ENCODE peak calls at places on chromosome 20, in nine cellular contexts. G is gastrocnemius medialis, E is stomach, X is PC-3, K is RWPE1, Q is body of pancreas, W is uterus, I is H1, D is neuronal stem cell. U is an unnamed sample.

GRCh38 chr20:3846378-3846739 is 275 bp upstream of the MAVS start:
- DNase-seq in W (peak), K (no peak), I (no peak), Q (no peak), D (no peak), X (no peak), E (no peak), G (no peak), U (no peak)

GRCh38 chr20:5127204-5127858 is 523 bp downstream of the CDS2 start:
- DNase-seq in D (peak), Q (peak), I (peak), W (peak), K (peak), G (peak), E (peak), X (peak), U (peak)

GRCh38 chr20:11375368-11375767 is 542.3 kb upstream of the BTBD3 start:
- DNase-seq in W (no peak), E (no peak), G (no peak), D (no peak), I (no peak), X (no peak), Q (no peak), K (no peak), U (no peak)

GRCh38 chr20:4720121-4720976 is 1.4 kb upstream of the PRND start:
- DNase-seq in D (peak), W (peak), X (peak), Q (peak), G (peak), E (peak), I (peak), K (peak), U (no peak)

GRCh38 chr20:46985241-46985640 is 90.6 kb downstream of the EYA2 start:
- DNase-seq in Q (no peak), K (no peak), X (peak), G (no peak), W (no peak), I (no peak), E (no peak), D (no peak), U (no peak)

GRCh38 chr20:33046412-33046811 is 7.3 kb upstream of the BPIFB3 start:
- DNase-seq in Q (no peak), G (no peak), E (no peak), K (no peak), W (no peak), D (no peak), X (no peak), I (no peak), U (no peak)

GRCh38 chr20:45340236-45340847 is 7.9 kb downstream of the SDC4 start:
- DNase-seq in Q (peak), D (no peak), K (no peak), G (no peak), E (peak), I (no peak), X (no peak), W (no peak), U (no peak)

GRCh38 chr20:49325981-49326380 is 48.1 kb upstream of the ZNFX1 start:
- DNase-seq in E (no peak), D (no peak), K (no peak), Q (no peak), G (no peak), X (no peak), W (no peak), I (no peak), U (no peak)

GRCh38 chr20:52484438-52484837 is 292.9 kb upstream of the ZFP64 start:
- DNase-seq in Q (no peak), G (no peak), K (peak), I (no peak), X (no peak), D (no peak), W (no peak), E (no peak), U (no peak)

GRCh38 chr20:62524486-62524885 is 48.7 kb upstream of the GATA5 start:
- DNase-seq in W (no peak), D (no peak), X (no peak), I (no peak), Q (no peak), K (no peak), E (no peak), G (no peak), U (no peak)

GRCh38 chr20:45432294-45432693 is 16.4 kb downstream of the PIGT start:
- DNase-seq in K (no peak), X (no peak), W (no peak), E (no peak), Q (no peak), D (no peak), I (no peak), G (no peak), U (no peak)

GRCh38 chr20:54848262-54848661 is 372.9 kb downstream of the DOK5 start:
- DNase-seq in I (no peak), G (no peak), E (no peak), W (no peak), X (no peak), K (no peak), Q (no peak), D (no peak), U (no peak)

GRCh38 chr20:63116412-63117106 is 99.4 kb downstream of the YTHDF1 start:
- DNase-seq in E (no peak), Q (peak), K (peak), D (peak), G (no peak), W (no peak), X (peak), I (peak), U (peak)

DNA sequence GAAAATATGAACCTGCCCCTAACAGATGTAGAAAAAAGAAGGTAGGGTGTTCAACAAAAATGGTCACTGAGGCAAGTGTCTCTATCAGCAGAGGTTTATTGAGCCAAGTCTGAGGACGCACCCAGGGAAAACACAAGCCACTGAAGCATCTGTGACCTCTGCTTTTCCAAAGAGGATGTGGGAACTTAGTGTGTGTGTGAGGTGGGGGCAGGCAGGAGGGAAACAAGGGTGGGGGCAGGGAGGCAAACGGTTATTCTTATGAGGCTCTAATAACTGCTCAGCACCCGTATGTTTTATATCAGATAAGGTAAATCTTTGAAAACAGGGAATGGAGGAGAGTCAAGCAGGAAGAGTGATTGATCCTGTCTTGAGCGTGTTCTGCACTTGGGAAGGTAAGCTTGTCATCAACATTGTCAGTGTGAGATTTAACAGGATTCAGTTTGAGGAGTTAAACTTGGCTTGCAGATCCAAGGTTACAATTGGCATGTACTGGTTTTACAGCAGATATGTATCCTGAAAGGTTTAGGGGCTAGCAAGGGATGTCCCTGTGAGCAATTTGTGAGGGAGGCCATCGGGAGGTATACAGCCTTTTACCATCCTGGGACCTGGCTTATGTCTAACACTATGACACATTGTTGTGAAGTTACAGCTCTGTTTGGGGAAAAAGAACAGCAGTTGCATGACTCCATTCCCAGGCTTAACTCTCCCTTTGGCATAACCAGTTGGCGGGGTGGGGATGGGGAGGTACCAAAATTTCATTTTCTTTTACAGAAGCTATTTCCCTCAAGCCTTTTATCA is 33.7 kb downstream of the NINL start:
- DNase-seq in W (no peak), G (no peak), I (no peak), X (no peak), D (no peak), K (no peak), Q (no peak), E (no peak), U (no peak)
- H3K27ac ChIP-seq in W (no peak), G (no peak), I (no peak), X (no peak), D (no peak), K (no peak), Q (no peak), E (no peak), U (no peak)

DNA sequence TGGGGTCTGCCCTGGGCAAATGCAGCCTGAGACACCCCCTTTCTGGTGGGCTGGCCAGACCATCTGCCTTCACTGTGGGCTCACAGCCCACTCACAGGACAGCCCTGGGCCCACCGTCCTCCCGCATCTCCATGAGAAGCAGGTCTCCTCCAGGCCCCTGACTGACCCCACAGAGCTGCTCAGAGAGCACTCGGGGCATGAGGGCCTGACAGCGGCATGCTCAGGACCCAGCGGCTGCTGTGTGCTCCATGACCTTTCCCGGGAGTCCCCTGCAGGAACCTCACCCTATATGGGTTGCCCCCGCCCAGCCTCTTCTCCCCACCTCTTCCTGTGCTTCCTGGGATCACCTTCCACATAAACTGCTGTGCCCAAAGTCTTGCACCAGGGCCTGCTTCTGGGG is 162.4 kb upstream of the CST7 start:
- DNase-seq in D (no peak), K (no peak), Q (no peak), G (no peak), X (no peak), W (no peak), I (no peak), E (no peak), U (peak)
- H3K27ac ChIP-seq in D (no peak), K (no peak), Q (no peak), G (no peak), X (no peak), W (no peak), I (no peak), E (no peak), U (no peak)

GRCh38 chr20:38979434-38979833 is 17.3 kb downstream of the DHX35 start:
- DNase-seq in I (no peak), W (no peak), E (no peak), K (no peak), G (no peak), Q (no peak), X (no peak), D (no peak), U (no peak)
- H3K27ac ChIP-seq in I (no peak), W (no peak), E (peak), K (no peak), G (no peak), Q (no peak), X (no peak), D (no peak), U (no peak)

GRCh38 chr20:17377222-17377621 is 150.4 kb downstream of the PCSK2 start:
- DNase-seq in W (no peak), D (no peak), Q (no peak), K (no peak), G (no peak), I (no peak), E (no peak), X (no peak), U (no peak)
- H3K27ac ChIP-seq in W (no peak), D (no peak), Q (no peak), K (no peak), G (no peak), I (no peak), E (no peak), X (no peak), U (no peak)

GRCh38 chr20:37244572-37244957 is 17.0 kb downstream of the GHRH start:
- DNase-seq in Q (no peak), I (no peak), K (no peak), E (no peak), G (no peak), W (no peak), X (no peak), D (no peak), U (no peak)
- H3K27ac ChIP-seq in Q (no peak), I (peak), K (peak), E (no peak), G (peak), W (no peak), X (no peak), D (peak), U (no peak)

DNA sequence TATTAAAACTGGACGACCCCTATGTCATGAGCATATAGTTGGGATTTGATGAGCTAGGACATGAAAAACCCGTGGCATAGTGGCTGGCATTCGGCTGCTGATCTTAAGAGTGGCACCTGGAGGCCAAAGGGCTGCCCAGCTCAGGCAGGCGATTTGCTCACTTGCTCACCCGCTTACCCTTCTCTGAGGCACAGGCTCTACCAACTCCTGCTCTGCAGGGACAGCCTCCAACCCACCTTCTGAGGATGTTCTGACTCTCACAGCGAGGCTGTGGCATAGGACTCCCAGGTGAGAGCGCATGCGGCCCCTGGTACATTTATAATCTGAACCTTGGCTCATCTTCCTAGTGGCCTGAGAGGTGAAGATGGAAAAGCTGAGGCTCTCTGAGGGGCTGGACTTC is 995 bp downstream of the RSPO4 start:
- DNase-seq in E (no peak), D (no peak), G (no peak), Q (no peak), X (no peak), W (no peak), K (no peak), I (no peak), U (no peak)
- H3K27ac ChIP-seq in E (no peak), D (no peak), G (no peak), Q (no peak), X (no peak), W (no peak), K (no peak), I (no peak), U (no peak)

GRCh38 chr20:57275334-57275733 is 8.9 kb upstream of the BMP7 start:
- DNase-seq in W (no peak), I (no peak), G (no peak), X (no peak), E (no peak), D (no peak), K (no peak), Q (no peak), U (no peak)

GRCh38 chr20:57274299-57274698 is 7.9 kb upstream of the BMP7 start:
- DNase-seq in X (no peak), Q (no peak), W (no peak), G (no peak), E (no peak), K (no peak), D (no peak), I (no peak), U (no peak)

GRCh38 chr20:57274846-57275245 is 8.4 kb upstream of the BMP7 start:
- DNase-seq in D (no peak), Q (no peak), W (no peak), I (no peak), E (no peak), G (no peak), X (no peak), K (no peak), U (no peak)

GRCh38 chr20:57270204-57270937 is 3.9 kb upstream of the BMP7 start:
- DNase-seq in D (no peak), Q (no peak), K (no peak), I (no peak), W (no peak), X (no peak), E (no peak), G (no peak), U (no peak)

DNA sequence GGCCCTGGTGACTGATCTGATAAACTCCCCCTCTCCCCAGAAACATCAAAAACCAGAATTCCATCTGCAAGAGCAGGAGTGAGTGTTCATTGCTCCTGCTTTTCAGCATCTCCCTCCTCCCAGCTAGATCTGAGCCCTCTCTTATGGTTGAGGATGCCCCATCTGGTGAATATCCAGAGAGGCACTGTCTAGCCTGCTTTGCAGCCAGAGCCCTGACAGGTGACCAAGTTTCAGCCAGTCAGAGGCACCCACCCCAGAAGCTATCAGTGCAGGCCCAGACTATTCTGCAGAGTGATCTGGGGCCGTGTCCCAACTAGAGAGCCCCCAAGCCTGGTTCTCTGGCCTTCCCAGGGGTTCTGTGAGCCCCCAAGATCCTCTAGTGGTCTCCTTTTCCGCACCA is 6.4 kb upstream of the BMP7 start:
- DNase-seq in Q (no peak), D (no peak), I (no peak), K (no peak), E (no peak), G (no peak), X (no peak), W (no peak), U (no peak)
- H3K27ac ChIP-seq in Q (no peak), D (no peak), I (no peak), K (no peak), E (no peak), G (no peak), X (no peak), W (no peak), U (no peak)